ENCODE peak calls at places on chromosomes 11 and 22, in nine cellular contexts. L, N, X, D, J, W, C, U and A are unnamed samples.

GRCh38 chr11:117610045-117610444 is 187.0 kb downstream of the DSCAML1 start:
- DNase-seq in J (peak), X (no peak), C (no peak), L (no peak), U (no peak), D (no peak), W (no peak), N (no peak), A (peak)

GRCh38 chr22:27435839-27436581 is 365.5 kb downstream of the MN1 start:
- DNase-seq in U (peak), C (peak), L (no peak), D (peak), X (no peak), W (peak), N (no peak), J (no peak), A (peak)

GRCh38 chr11:32884023-32884422 is 8.6 kb upstream of the QSER1 start:
- DNase-seq in N (peak), X (no peak), C (no peak), J (no peak), U (no peak), D (no peak), L (no peak), W (no peak), A (no peak)

GRCh38 chr11:124123587-124123986 is 8.3 kb downstream of the VWA5A start:
- DNase-seq in W (no peak), X (no peak), C (no peak), D (no peak), N (no peak), U (no peak), J (no peak), L (no peak), A (no peak)

GRCh38 chr11:82960779-82961143 is 59.2 kb downstream of the DDIAS start:
- DNase-seq in U (no peak), D (no peak), X (no peak), J (no peak), W (no peak), L (no peak), C (no peak), N (no peak), A (no peak)

GRCh38 chr22:26428515-26429457 is at the start of gene ASPHD2:
- DNase-seq in X (peak), C (peak), N (no peak), U (no peak), W (peak), J (peak), L (peak), D (peak), A (peak)

GRCh38 chr22:41589260-41589600 is 410 bp downstream of the PMM1 start:
- DNase-seq in X (no peak), D (no peak), C (peak), L (peak), J (no peak), U (no peak), W (no peak), N (no peak), A (no peak)

GRCh38 chr22:34880667-34881066 is 185.3 kb upstream of the ISX start:
- DNase-seq in N (no peak), L (no peak), X (no peak), D (no peak), J (no peak), U (no peak), C (no peak), W (no peak), A (no peak)

GRCh38 chr11:114610984-114611944 is 15.7 kb upstream of the NXPE4 start:
- DNase-seq in J (no peak), C (no peak), L (no peak), N (no peak), U (no peak), W (no peak), X (no peak), D (no peak), A (peak)

GRCh38 chr11:8030526-8031247 is 43.5 kb downstream of the EIF3F start:
- DNase-seq in C (no peak), J (no peak), L (no peak), X (no peak), D (no peak), U (no peak), W (no peak), N (no peak), A (no peak)

GRCh38 chr11:34300571-34301295 is 57.1 kb downstream of the ABTB2 start:
- DNase-seq in C (no peak), W (no peak), L (no peak), D (no peak), X (no peak), N (no peak), J (no peak), U (no peak), A (no peak)

GRCh38 chr11:2463766-2464277 is 19.0 kb downstream of the KCNQ1 start:
- DNase-seq in J (no peak), X (no peak), L (peak), W (no peak), C (peak), U (no peak), D (no peak), N (no peak), A (no peak)

DNA sequence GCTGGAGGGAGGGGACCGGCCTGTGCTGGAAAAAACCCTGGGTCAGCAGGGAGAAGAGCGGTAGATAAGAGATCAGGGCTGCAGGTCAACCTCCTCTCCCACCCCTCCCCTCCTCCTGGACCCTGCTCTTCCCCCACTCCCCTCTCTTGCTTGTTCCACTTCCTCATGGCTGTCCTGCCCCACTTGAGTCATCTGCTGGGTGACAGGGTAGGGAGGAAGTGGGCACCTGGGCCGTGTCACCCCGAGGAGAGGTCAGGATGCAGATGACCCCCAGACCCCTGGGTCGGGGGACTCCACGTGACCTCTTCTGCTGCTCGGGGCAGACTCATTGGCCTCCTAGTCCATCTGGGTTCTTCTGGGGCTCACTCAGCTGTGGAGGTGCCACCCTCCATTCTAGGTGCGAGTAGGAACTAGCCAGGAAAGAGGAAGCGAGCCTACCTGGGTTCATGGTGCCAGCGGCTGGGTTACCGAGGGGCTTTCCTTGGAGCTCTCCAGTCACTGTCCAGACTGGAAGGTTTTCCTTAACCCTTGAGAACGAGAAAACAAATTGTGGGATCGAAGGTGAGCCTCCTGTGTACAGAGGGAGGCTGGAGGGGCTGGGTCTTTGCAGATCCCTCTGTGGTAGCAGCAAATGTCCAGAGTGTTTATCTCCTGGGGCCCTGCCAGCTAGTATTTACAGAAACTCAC is 6.5 kb downstream of the APOL2 start:
- DNase-seq in X (no peak), U (no peak), C (no peak), J (no peak), L (no peak), W (no peak), D (no peak), N (no peak), A (no peak)
- TF ChIP-seq POLR2A in X (no peak), U (no peak), C (no peak), J (no peak), L (no peak), W (no peak), D (no peak), N (no peak), A (no peak)

GRCh38 chr11:22115470-22116037 is 77.3 kb upstream of the ANO5 start:
- DNase-seq in L (no peak), J (no peak), N (no peak), U (no peak), D (no peak), W (no peak), X (peak), C (no peak), A (no peak)
- TF ChIP-seq POLR2A in L (no peak), J (no peak), N (no peak), U (no peak), D (no peak), W (no peak), X (no peak), C (no peak), A (no peak)

GRCh38 chr11:95068549-95068948 is 1.8 kb downstream of the SRSF8 start:
- DNase-seq in N (peak), W (peak), X (peak), D (peak), U (peak), L (peak), C (peak), J (no peak), A (peak)

GRCh38 chr11:95067042-95067827 is 516 bp downstream of the SRSF8 start:
- DNase-seq in N (peak), C (peak), U (peak), D (peak), L (peak), J (no peak), W (peak), X (peak), A (peak)

GRCh38 chr11:95065336-95065735 is 1.4 kb upstream of the SRSF8 start:
- DNase-seq in C (no peak), L (no peak), W (no peak), D (no peak), U (no peak), N (no peak), X (no peak), J (no peak), A (no peak)

GRCh38 chr11:95066721-95067041 is at the start of gene SRSF8:
- DNase-seq in U (no peak), J (no peak), N (no peak), X (no peak), W (no peak), L (no peak), D (no peak), C (no peak), A (no peak)

GRCh38 chr11:95067828-95068244 is 1.1 kb downstream of the SRSF8 start:
- DNase-seq in C (no peak), X (peak), W (no peak), D (no peak), J (no peak), L (no peak), U (no peak), N (peak), A (no peak)
- TF ChIP-seq POLR2A in C (no peak), X (no peak), W (no peak), D (no peak), J (no peak), L (no peak), U (no peak), N (no peak), A (no peak)

DNA sequence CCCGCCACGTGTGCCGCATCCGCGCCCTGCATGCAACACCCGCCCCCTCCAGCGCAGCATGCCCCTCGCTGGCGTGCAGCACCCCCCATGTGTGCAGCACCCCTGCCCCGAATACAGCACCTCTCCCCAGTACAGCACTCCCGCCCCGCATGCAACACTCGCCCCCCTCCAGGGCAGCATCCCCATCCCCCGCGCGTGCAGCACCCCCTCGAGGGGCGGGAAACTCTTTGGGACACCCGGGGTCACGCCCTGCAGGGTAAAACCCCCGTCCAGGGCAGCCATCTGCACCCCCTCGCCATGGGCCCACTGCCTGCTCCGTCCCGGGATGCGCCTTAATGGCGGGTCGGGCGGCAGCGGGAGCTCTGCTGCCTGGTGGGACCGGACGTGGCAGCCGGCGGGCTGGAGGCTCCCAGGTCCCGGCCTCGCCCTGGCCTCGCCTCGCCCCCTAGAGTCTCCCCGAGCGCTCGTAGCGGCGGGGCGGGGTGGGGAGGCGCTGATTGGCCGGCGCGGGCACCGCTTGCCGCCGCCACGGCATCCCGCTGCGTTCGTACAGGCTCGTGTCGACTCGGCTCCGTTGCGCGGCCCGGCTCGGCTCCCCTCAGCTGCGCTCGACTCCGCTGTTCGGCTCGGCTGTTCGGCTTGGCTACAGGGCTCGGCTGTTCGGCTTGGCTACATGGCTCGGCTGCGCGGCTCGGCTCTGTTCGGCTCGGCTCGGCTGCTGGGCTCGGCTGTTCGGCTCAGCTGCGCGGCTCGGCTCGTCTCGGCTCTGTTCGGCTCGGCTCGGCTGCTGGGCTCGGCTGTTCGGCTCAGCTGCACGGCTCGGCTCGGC is 417 bp upstream of the BRSK2 start:
- DNase-seq in J (peak), C (peak), U (peak), X (peak), D (peak), L (peak), N (peak), W (peak), A (peak)
- TF ChIP-seq POLR2A in J (peak), C (no peak), U (peak), X (no peak), D (peak), L (no peak), N (no peak), W (no peak), A (no peak)

DNA sequence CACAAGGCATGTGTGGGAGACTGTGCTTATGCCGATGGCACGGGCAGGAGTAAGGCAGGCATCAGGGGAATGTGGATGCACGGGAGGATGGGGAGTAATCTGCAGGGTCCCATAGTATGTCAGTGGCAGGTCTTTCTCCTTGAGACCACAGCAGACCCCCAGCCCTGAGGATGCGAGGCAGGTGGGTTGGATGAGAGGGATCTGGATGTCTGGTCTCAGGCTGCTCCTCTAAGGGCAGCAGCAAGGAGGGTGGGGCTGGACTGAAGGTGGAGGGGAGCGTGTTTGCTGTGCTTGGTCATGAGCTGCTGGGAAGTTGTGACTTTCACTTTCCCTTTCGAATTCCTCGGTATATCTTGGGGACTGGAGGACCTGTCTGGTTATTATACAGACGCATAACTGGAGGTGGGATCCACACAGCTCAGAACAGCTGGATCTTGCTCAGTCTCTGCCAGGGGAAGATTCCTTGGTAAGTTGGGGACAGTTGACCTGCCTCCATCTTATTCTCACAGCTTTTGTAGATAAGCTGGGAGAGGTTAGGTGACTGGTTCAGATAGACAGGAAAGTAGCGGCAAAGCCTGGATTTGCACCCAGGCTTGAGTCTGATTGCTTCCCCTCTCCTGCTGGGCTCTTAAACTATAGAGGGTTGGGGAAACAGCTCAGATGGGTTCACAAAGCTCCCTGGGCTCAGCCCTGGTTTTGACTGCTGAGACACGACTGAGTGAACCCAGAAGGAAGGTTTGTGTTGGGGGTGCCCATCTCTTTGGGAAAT is at the start of gene APOL1:
- DNase-seq in C (peak), J (peak), D (peak), W (peak), L (peak), N (peak), U (no peak), X (no peak), A (peak)
- TF ChIP-seq POLR2A in C (peak), J (peak), D (peak), W (peak), L (no peak), N (peak), U (peak), X (peak), A (no peak)